ENCODE peak calls at places on chromosomes 16 and 17, in six cellular contexts. C is stimulated activated CD4-positive, alpha-beta T cell treated with anti-CD3 and anti-CD28 coated beads, Interleukin-12 subunit alpha, Interleukin-12 subunit beta, amount 100 ng/mL, for 24 hours; P is GM03348; B is HT1080; D is activated naive CD8-positive, alpha-beta T cell treated with anti-CD3 and anti-CD28 coated beads, Interleukin-2, amount 50 U/mL, for 24 hours; S is RWPE1. Z is an unnamed sample.

GRCh38 chr17:2150871-2151270 is 96.0 kb downstream of the HIC1 start:
- DNase-seq in B (no peak), D (no peak), P (no peak), C (no peak), S (no peak), Z (no peak)

GRCh38 chr16:88810166-88810867 is 1.4 kb downstream of the APRT start:
- DNase-seq in B (no peak), C (no peak), P (no peak), S (peak), D (peak), Z (peak)

GRCh38 chr16:11379420-11379819 is 34.2 kb downstream of the RMI2 start:
- DNase-seq in S (no peak), D (peak), B (no peak), P (no peak), C (no peak), Z (peak)

GRCh38 chr17:39631403-39631802 is 4.7 kb downstream of the PPP1R1B start:
- DNase-seq in P (no peak), C (no peak), B (peak), S (peak), D (no peak), Z (peak)

GRCh38 chr16:4820652-4821051 is 18.2 kb upstream of the ROGDI start:
- DNase-seq in C (no peak), S (no peak), P (no peak), D (no peak), B (no peak), Z (no peak)

GRCh38 chr17:77535892-77536291 is 395.1 kb downstream of the SEC14L1 start:
- DNase-seq in B (peak), S (no peak), C (no peak), D (no peak), P (no peak), Z (no peak)

GRCh38 chr16:25007284-25007984 is 7.7 kb downstream of the ARHGAP17 start:
- DNase-seq in S (no peak), C (no peak), D (no peak), B (no peak), P (peak), Z (no peak)

GRCh38 chr16:73949574-73950348 is 346.9 kb upstream of the PSMD7 start:
- DNase-seq in D (no peak), B (peak), P (peak), S (peak), C (no peak), Z (peak)

GRCh38 chr17:30924341-30924740 is 2.6 kb downstream of the ADAP2 start:
- DNase-seq in D (no peak), C (no peak), S (no peak), B (no peak), P (no peak), Z (no peak)

GRCh38 chr16:73605309-73605708 is 557.4 kb upstream of the ZFHX3 start:
- DNase-seq in P (no peak), D (no peak), S (no peak), C (no peak), B (no peak), Z (no peak)

GRCh38 chr17:72421128-72422092 is 300.6 kb downstream of the SOX9 start:
- DNase-seq in P (peak), B (peak), D (peak), C (no peak), S (peak), Z (peak)

GRCh38 chr17:77459018-77459755 is 318.4 kb downstream of the SEC14L1 start:
- DNase-seq in D (peak), P (no peak), S (no peak), C (no peak), B (no peak), Z (no peak)

GRCh38 chr16:8182761-8183160 is 407.6 kb downstream of the TMEM114 start:
- DNase-seq in C (no peak), D (no peak), S (no peak), P (no peak), B (no peak), Z (no peak)

GRCh38 chr16:89364603-89365002 is 125.8 kb downstream of the ANKRD11 start:
- DNase-seq in B (no peak), D (no peak), S (no peak), C (no peak), P (peak), Z (peak)

GRCh38 chr17:51353296-51353695 is 93.0 kb downstream of the UTP18 start:
- DNase-seq in D (no peak), P (no peak), C (no peak), S (no peak), B (no peak), Z (peak)